ENCODE peak calls at places on chromosomes 7 and 10, in nine cellular contexts. X, U, M, F, G, E, Y, A and I are unnamed samples. For H3K27me3 and H3K36me3, the result is how much of the 10 kb centered on the place peaks cover.

GRCh38 chr10:79272353-79272752 is 74.9 kb upstream of the PPIF start:
- DNase-seq in A (no peak), Y (no peak), G (no peak), X (no peak), U (no peak), M (no peak), F (no peak), E (no peak), I (no peak)

GRCh38 chr10:114876602-114877300 is 55.2 kb downstream of the FHIP2A start:
- DNase-seq in A (peak), X (peak), Y (peak), U (peak), M (peak), G (peak), F (peak), E (peak), I (peak)

GRCh38 chr7:77244222-77244934 is 44.8 kb upstream of the FGL2 start:
- DNase-seq in G (no peak), F (peak), A (no peak), U (no peak), M (no peak), E (no peak), Y (no peak), X (no peak), I (no peak)

GRCh38 chr7:37342665-37343471 is 105.8 kb downstream of the ELMO1 start:
- DNase-seq in M (no peak), X (peak), A (no peak), E (no peak), G (peak), U (peak), Y (peak), F (no peak), I (no peak)

GRCh38 chr7:79217468-79217867 is 236.0 kb downstream of the MAGI2 start:
- DNase-seq in Y (no peak), M (no peak), A (peak), E (no peak), G (no peak), U (no peak), F (peak), X (no peak), I (no peak)

GRCh38 chr10:132527338-132528063 is 10.1 kb upstream of the INPP5A start:
- DNase-seq in Y (no peak), U (no peak), G (no peak), M (peak), E (no peak), A (no peak), X (peak), F (no peak), I (peak)

GRCh38 chr7:139124084-139124914 is 14.8 kb upstream of the ZC3HAV1 start:
- DNase-seq in X (no peak), A (no peak), E (no peak), U (no peak), M (no peak), Y (no peak), F (no peak), G (no peak), I (no peak)

GRCh38 chr7:3561908-3562307 is 260.9 kb downstream of the SDK1 start:
- DNase-seq in X (no peak), E (no peak), F (peak), G (peak), Y (no peak), U (no peak), A (no peak), M (no peak), I (no peak)

GRCh38 chr10:18497955-18498354 is 153.4 kb downstream of the NSUN6 start:
- DNase-seq in U (no peak), F (no peak), Y (no peak), M (no peak), A (no peak), E (no peak), G (no peak), X (no peak), I (no peak)

GRCh38 chr10:21751341-21752310 is 217.6 kb downstream of the MLLT10 start:
- DNase-seq in E (no peak), X (peak), A (no peak), U (no peak), F (no peak), G (no peak), M (no peak), Y (no peak), I (no peak)

GRCh38 chr7:27101188-27101905 is 1.1 kb downstream of the HOXA2 start:
- DNase-seq in F (no peak), Y (no peak), G (no peak), A (no peak), X (peak), M (no peak), E (no peak), U (no peak), I (no peak)

GRCh38 chr10:95399167-95399566 is 108.4 kb upstream of the PDLIM1 start:
- DNase-seq in X (no peak), G (no peak), Y (no peak), E (no peak), U (no peak), F (no peak), A (no peak), M (no peak), I (no peak)

GRCh38 chr10:4984971-4985594 is 18.6 kb downstream of the AKR1C2 start:
- DNase-seq in E (no peak), M (no peak), F (no peak), G (no peak), A (peak), U (no peak), X (no peak), Y (peak), I (no peak)

GRCh38 chr7:100119701-100120517 is 475 bp downstream of the CNPY4 start:
- DNase-seq in F (no peak), E (peak), Y (peak), M (peak), X (peak), A (peak), U (peak), G (peak), I (peak)

GRCh38 chr10:25934673-25935139 is 677 bp downstream of the MYO3A start:
- DNase-seq in E (no peak), U (no peak), X (no peak), A (no peak), F (no peak), G (no peak), M (no peak), Y (no peak), I (peak)

GRCh38 chr10:93206652-93207051 is 133.0 kb downstream of the CYP26A1 start:
- DNase-seq in G (no peak), M (no peak), X (no peak), F (no peak), E (no peak), A (no peak), U (no peak), Y (no peak), I (no peak)

GRCh38 chr7:2870471-2870941 is 26.4 kb upstream of the GNA12 start:
- DNase-seq in X (peak), Y (peak), U (no peak), M (peak), E (no peak), G (peak), A (no peak), F (peak), I (peak)

GRCh38 chr10:115649217-115649616 is 556.1 kb downstream of the ATRNL1 start:
- DNase-seq in F (no peak), M (no peak), Y (no peak), G (no peak), A (no peak), U (no peak), X (no peak), E (no peak), I (no peak)

GRCh38 chr7:97004931-97005763 is at the start of gene DLX6:
- DNase-seq in E (no peak), Y (no peak), X (no peak), G (no peak), U (no peak), M (no peak), F (no peak), A (peak), I (no peak)

GRCh38 chr7:97004237-97004930 is 969 bp upstream of the DLX6 start:
- DNase-seq in E (no peak), G (no peak), M (no peak), U (no peak), X (no peak), A (no peak), Y (no peak), F (no peak), I (no peak)

GRCh38 chr7:97005764-97006145 is 402 bp downstream of the DLX6 start:
- DNase-seq in E (no peak), A (peak), F (no peak), M (no peak), X (no peak), Y (no peak), U (peak), G (no peak), I (no peak)

GRCh38 chr7:97006951-97007861 is 1.9 kb downstream of the DLX6 start:
- DNase-seq in F (no peak), Y (no peak), X (no peak), A (no peak), U (no peak), M (no peak), E (no peak), G (no peak), I (peak)

GRCh38 chr7:97006146-97006950 is 995 bp downstream of the DLX6 start:
- DNase-seq in A (peak), X (no peak), M (no peak), G (peak), E (no peak), Y (no peak), F (no peak), U (no peak), I (peak)
- H3K27me3 ChIP-seq in A (under half), X (under half), M (half or more), G (half or more), E (under half), Y (half or more), F (half or more), U (half or more), I (half or more)

GRCh38 chr7:135723411-135723810 is 4.6 kb downstream of the SLC13A4 start:
- DNase-seq in F (no peak), M (no peak), Y (no peak), E (no peak), U (no peak), A (no peak), G (no peak), X (peak), I (no peak)
- H3K36me3 ChIP-seq in F (under half), M (under half), Y (under half), E (under half), U (under half), A (under half), G (under half), X (under half), I (under half)

DNA sequence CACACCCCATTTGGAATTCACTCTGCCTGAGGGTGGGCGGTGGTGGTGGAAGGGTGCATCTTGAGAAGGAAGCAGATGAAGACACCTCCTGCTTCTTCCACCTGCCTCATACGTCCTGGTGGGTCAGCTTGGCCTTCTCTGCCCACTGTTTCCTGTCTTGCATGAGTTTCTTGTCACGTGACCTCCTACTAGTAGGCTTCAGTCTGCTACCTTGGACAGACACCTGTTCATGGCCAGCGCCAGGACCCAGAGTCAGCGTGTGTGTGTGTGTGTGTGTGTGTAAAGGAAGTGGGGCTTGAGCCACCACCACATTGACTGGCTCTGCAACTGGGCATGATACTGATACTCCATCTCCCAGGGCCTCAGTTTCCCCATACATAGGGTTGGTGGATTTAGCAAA is 17.1 kb upstream of the VPS37D start:
- DNase-seq in G (no peak), A (no peak), X (no peak), F (no peak), U (no peak), M (no peak), E (no peak), Y (no peak), I (no peak)
- H3K27me3 ChIP-seq in G (half or more), A (under half), X (under half), F (under half), U (under half), M (under half), E (under half), Y (under half), I (under half)

DNA sequence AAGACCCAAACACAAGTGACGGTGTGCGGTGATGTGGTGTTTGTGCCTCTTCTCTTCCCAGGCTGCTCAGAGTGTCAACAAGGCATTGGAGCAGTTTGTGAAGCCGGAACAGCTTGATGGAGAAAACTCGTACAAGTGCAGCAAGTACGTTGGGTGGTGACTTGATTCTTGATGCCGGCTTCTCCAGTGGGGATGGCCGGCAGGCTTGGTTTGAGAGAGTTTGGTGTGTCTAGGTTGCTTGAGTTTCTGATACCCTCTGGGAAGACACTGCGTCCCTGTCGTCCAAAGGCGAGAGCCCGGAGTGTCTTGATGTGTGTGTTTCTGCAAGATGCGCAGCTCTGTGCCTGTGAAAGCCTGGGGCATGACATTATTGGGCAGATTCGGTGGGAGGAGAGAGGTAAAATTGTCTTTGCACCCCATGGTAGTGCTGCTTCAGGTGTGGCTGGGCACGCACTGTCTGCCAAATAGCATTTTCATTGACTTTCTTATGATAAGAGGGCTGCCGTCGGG is 111.8 kb downstream of the ANKRD61 start:
- DNase-seq in X (no peak), G (peak), U (no peak), E (no peak), Y (no peak), M (no peak), F (no peak), A (no peak), I (no peak)
- H3K36me3 ChIP-seq in X (under half), G (half or more), U (under half), E (half or more), Y (under half), M (under half), F (under half), A (half or more), I (half or more)

DNA sequence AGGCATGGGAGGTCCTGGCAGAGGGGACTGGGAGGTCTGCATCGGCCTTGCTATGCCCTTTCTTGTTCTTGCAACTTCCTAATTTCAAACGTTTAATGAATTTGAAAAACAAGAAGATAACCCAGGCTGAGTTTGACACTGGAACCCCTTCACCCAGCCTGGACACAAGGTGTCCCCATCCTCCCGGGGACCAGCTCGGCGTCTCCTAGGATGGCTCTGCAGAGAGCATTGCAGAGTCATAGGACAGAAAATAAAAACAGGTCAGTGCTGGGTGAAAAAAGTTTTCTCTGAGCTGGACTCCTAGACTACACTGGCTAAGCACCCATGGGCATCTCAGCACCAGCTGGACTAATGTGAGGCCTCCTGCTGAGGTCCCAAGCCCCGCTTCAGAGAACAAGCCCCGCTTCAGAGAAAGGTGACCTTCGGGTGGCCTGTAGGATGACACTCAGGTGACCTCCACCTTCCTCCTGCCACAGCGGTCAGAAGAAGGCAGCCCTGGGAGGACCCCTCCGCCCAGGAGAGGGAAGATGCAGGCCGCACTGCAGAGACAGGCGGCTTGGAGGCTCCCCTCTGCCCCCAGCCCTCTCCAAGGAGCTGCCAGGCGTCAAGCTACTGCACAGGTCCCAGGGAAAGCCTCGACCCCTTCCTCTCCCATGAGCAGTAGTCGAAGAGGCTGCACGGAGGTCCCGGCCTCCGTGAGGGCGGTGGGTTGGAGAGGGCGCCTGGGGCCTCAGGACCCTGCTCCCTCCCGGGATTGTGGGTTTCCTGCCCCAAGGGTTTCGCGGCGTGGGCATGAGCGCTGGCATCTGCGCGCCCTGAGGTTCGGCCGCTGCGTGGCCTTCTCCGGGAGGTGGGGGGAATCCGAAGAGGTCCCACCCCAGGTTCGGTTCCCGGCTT is 9.2 kb upstream of the UNCX start:
- DNase-seq in U (no peak), E (no peak), M (no peak), X (no peak), G (no peak), F (no peak), A (peak), Y (no peak), I (no peak)
- H3K27me3 ChIP-seq in U (under half), E (under half), M (half or more), X (under half), G (half or more), F (under half), A (under half), Y (under half), I (half or more)